ENCODE peak calls at places on chromosomes 4 and X, in seven cellular contexts. One of them, this sample, is unnamed.

GRCh38 chr4:180539284-180539683 is 1703.9 kb upstream of the TENM3 start:
- ATAC-seq in naive thymus-derived CD8-positive, alpha-beta T cell: no peak
- ATAC-seq in activated CD4-positive, alpha-beta T cell treated with anti-CD3 and anti-CD28 coated beads for 36 hours: no peak
- ATAC-seq in mucosa of descending colon: no peak
- ATAC-seq in stimulated activated naive B cell treated with anti-CD40 and anti-IgM and Interleukin-4, amounts not matched to agents 10 μg/mL and 1 μg/mL and 100 μg/mL, for 72 hours: no peak
- ATAC-seq in left lung: no peak
- ATAC-seq in upper lobe of right lung: no peak
- ATAC-seq in this sample: no peak

GRCh38 chr4:6549445-6549844 is 25.5 kb upstream of the MAN2B2 start:
- ATAC-seq in naive thymus-derived CD8-positive, alpha-beta T cell: no peak
- ATAC-seq in activated CD4-positive, alpha-beta T cell treated with anti-CD3 and anti-CD28 coated beads for 36 hours: no peak
- ATAC-seq in mucosa of descending colon: no peak
- ATAC-seq in stimulated activated naive B cell treated with anti-CD40 and anti-IgM and Interleukin-4, amounts not matched to agents 10 μg/mL and 1 μg/mL and 100 μg/mL, for 72 hours: no peak
- ATAC-seq in left lung: no peak
- ATAC-seq in upper lobe of right lung: no peak
- ATAC-seq in this sample: no peak

GRCh38 chr4:113537183-113537977 is 224.2 kb downstream of the CAMK2D start:
- ATAC-seq in naive thymus-derived CD8-positive, alpha-beta T cell: no peak
- ATAC-seq in activated CD4-positive, alpha-beta T cell treated with anti-CD3 and anti-CD28 coated beads for 36 hours: no peak
- ATAC-seq in mucosa of descending colon: no peak
- ATAC-seq in stimulated activated naive B cell treated with anti-CD40 and anti-IgM and Interleukin-4, amounts not matched to agents 10 μg/mL and 1 μg/mL and 100 μg/mL, for 72 hours: no peak
- ATAC-seq in left lung: no peak
- ATAC-seq in upper lobe of right lung: no peak
- ATAC-seq in this sample: no peak

GRCh38 chr4:139266208-139266582 is 13.8 kb downstream of the MGARP start:
- ATAC-seq in naive thymus-derived CD8-positive, alpha-beta T cell: no peak
- ATAC-seq in activated CD4-positive, alpha-beta T cell treated with anti-CD3 and anti-CD28 coated beads for 36 hours: peak
- ATAC-seq in mucosa of descending colon: no peak
- ATAC-seq in stimulated activated naive B cell treated with anti-CD40 and anti-IgM and Interleukin-4, amounts not matched to agents 10 μg/mL and 1 μg/mL and 100 μg/mL, for 72 hours: no peak
- ATAC-seq in left lung: no peak
- ATAC-seq in upper lobe of right lung: no peak
- ATAC-seq in this sample: no peak

GRCh38 chr4:35952751-35953150 is 291.6 kb downstream of the ARAP2 start:
- ATAC-seq in naive thymus-derived CD8-positive, alpha-beta T cell: no peak
- ATAC-seq in activated CD4-positive, alpha-beta T cell treated with anti-CD3 and anti-CD28 coated beads for 36 hours: no peak
- ATAC-seq in mucosa of descending colon: peak
- ATAC-seq in stimulated activated naive B cell treated with anti-CD40 and anti-IgM and Interleukin-4, amounts not matched to agents 10 μg/mL and 1 μg/mL and 100 μg/mL, for 72 hours: no peak
- ATAC-seq in left lung: no peak
- ATAC-seq in upper lobe of right lung: no peak
- ATAC-seq in this sample: no peak

GRCh38 chrX:150377010-150377409 is 13.9 kb downstream of the MAMLD1 start:
- ATAC-seq in naive thymus-derived CD8-positive, alpha-beta T cell: no peak
- ATAC-seq in activated CD4-positive, alpha-beta T cell treated with anti-CD3 and anti-CD28 coated beads for 36 hours: no peak
- ATAC-seq in mucosa of descending colon: no peak
- ATAC-seq in stimulated activated naive B cell treated with anti-CD40 and anti-IgM and Interleukin-4, amounts not matched to agents 10 μg/mL and 1 μg/mL and 100 μg/mL, for 72 hours: no peak
- ATAC-seq in left lung: no peak
- ATAC-seq in upper lobe of right lung: no peak
- ATAC-seq in this sample: no peak

GRCh38 chr4:185192059-185192458 is 11.7 kb downstream of the CFAP97 start:
- ATAC-seq in naive thymus-derived CD8-positive, alpha-beta T cell: no peak
- ATAC-seq in activated CD4-positive, alpha-beta T cell treated with anti-CD3 and anti-CD28 coated beads for 36 hours: no peak
- ATAC-seq in mucosa of descending colon: no peak
- ATAC-seq in stimulated activated naive B cell treated with anti-CD40 and anti-IgM and Interleukin-4, amounts not matched to agents 10 μg/mL and 1 μg/mL and 100 μg/mL, for 72 hours: peak
- ATAC-seq in left lung: no peak
- ATAC-seq in upper lobe of right lung: no peak
- ATAC-seq in this sample: peak

GRCh38 chrX:103250977-103251376 is 4.0 kb downstream of the TCEAL8 start:
- ATAC-seq in naive thymus-derived CD8-positive, alpha-beta T cell: no peak
- ATAC-seq in activated CD4-positive, alpha-beta T cell treated with anti-CD3 and anti-CD28 coated beads for 36 hours: no peak
- ATAC-seq in mucosa of descending colon: no peak
- ATAC-seq in stimulated activated naive B cell treated with anti-CD40 and anti-IgM and Interleukin-4, amounts not matched to agents 10 μg/mL and 1 μg/mL and 100 μg/mL, for 72 hours: no peak
- ATAC-seq in left lung: no peak
- ATAC-seq in upper lobe of right lung: no peak
- ATAC-seq in this sample: no peak

GRCh38 chr4:148445071-148445902 is 3.1 kb upstream of the NR3C2 start:
- ATAC-seq in naive thymus-derived CD8-positive, alpha-beta T cell: peak
- ATAC-seq in activated CD4-positive, alpha-beta T cell treated with anti-CD3 and anti-CD28 coated beads for 36 hours: no peak
- ATAC-seq in mucosa of descending colon: peak
- ATAC-seq in stimulated activated naive B cell treated with anti-CD40 and anti-IgM and Interleukin-4, amounts not matched to agents 10 μg/mL and 1 μg/mL and 100 μg/mL, for 72 hours: peak
- ATAC-seq in left lung: peak
- ATAC-seq in upper lobe of right lung: peak
- ATAC-seq in this sample: no peak